ENCODE peak calls at places on chromosomes 4 and X, in six cellular contexts. D is stimulated activated CD4-positive, alpha-beta T cell treated with anti-CD3 and anti-CD28 coated beads, TNF-alpha, amount 100 ng/mL, for 48 hours; G is natural killer cell; X is activated CD4-positive, CD25-positive, alpha-beta regulatory T cell; E is mammary epithelial cell; U is activated T-cell treated with anti-CD3 and anti-CD28 coated beads, Interleukin-2, amount 50 U/mL, for 72 hours. N is an unnamed sample.

GRCh38 chr4:74188912-74189311 is 31.0 kb downstream of the MTHFD2L start:
- DNase-seq in D (no peak), G (no peak), X (no peak), E (no peak), U (no peak), N (no peak)

GRCh38 chr4:26238426-26238781 is 82.4 kb upstream of the RBPJ start:
- DNase-seq in D (no peak), G (no peak), X (no peak), E (no peak), U (no peak), N (no peak)

GRCh38 chrX:66672106-66672505 is 33.2 kb upstream of the EDA2R start:
- DNase-seq in D (no peak), G (no peak), X (no peak), E (peak), U (no peak), N (no peak)

GRCh38 chr4:162793571-162793970 is 373.1 kb downstream of the NAF1 start:
- DNase-seq in D (no peak), G (no peak), X (no peak), E (no peak), U (no peak), N (no peak)

GRCh38 chr4:680931-681645 is 6.7 kb downstream of the MYL5 start:
- DNase-seq in D (no peak), G (peak), X (no peak), E (no peak), U (peak), N (no peak)

GRCh38 chrX:151516538-151517187 is 46.8 kb upstream of the PASD1 start:
- DNase-seq in D (no peak), G (no peak), X (no peak), E (no peak), U (no peak), N (no peak)

GRCh38 chrX:73851014-73852009 is 288.3 kb downstream of the CHIC1 start:
- DNase-seq in D (no peak), G (no peak), X (no peak), E (peak), U (no peak), N (no peak)

GRCh38 chr4:80097395-80098177 is 24.6 kb upstream of the ANTXR2 start:
- DNase-seq in D (no peak), G (no peak), X (no peak), E (peak), U (no peak), N (no peak)

GRCh38 chr4:74975848-74976824 is 43.2 kb downstream of the PARM1 start:
- DNase-seq in D (no peak), G (no peak), X (no peak), E (no peak), U (no peak), N (no peak)

GRCh38 chr4:159002950-159003349 is 99.9 kb upstream of the RAPGEF2 start:
- DNase-seq in D (no peak), G (no peak), X (no peak), E (peak), U (no peak), N (no peak)

GRCh38 chr4:38948551-38948950 is 80.9 kb downstream of the FAM114A1 start:
- DNase-seq in D (no peak), G (no peak), X (no peak), E (peak), U (no peak), N (no peak)

GRCh38 chrX:40143001-40143400 is 45.2 kb upstream of the BCOR start:
- DNase-seq in D (no peak), G (no peak), X (no peak), E (no peak), U (no peak), N (no peak)

N was measured in HL-60.